ENCODE peak calls at places on chromosomes 6 and 20, in five cellular contexts. J, O, G, Q and Y are unnamed samples.

GRCh38 chr20:37081717-37082289 is 14.0 kb downstream of the RBL1 start:
- DNase-seq in J (peak; percentile 56), O (no peak), G (peak; percentile 38), Q (peak; percentile 33), Y (peak; percentile 51)

GRCh38 chr6:100116409-100117194 is 122.6 kb upstream of the MCHR2 start:
- DNase-seq in J (no peak), O (peak; percentile 60), G (no peak), Q (no peak), Y (no peak)

GRCh38 chr6:132445201-132445951 is 44.1 kb upstream of the MOXD1 start:
- DNase-seq in J (no peak), O (no peak), G (no peak), Q (no peak), Y (no peak)

GRCh38 chr6:139230421-139230840 is 61.4 kb downstream of the TXLNB start:
- DNase-seq in J (no peak), O (peak; percentile 75), G (no peak), Q (no peak), Y (no peak)

GRCh38 chr6:85464260-85464644 is 14.4 kb downstream of the NT5E start:
- DNase-seq in J (no peak), O (no peak), G (no peak), Q (no peak), Y (no peak)

GRCh38 chr6:14758421-14759043 is 487.3 kb upstream of the JARID2 start:
- DNase-seq in J (no peak), O (peak; percentile 32), G (no peak), Q (no peak), Y (no peak)

GRCh38 chr6:169807219-169807618 is 55.8 kb downstream of the ERMARD start:
- DNase-seq in J (no peak), O (no peak), G (no peak), Q (no peak), Y (no peak)

GRCh38 chr6:168674595-168674994 is 233.6 kb downstream of the SMOC2 start:
- DNase-seq in J (no peak), O (no peak), G (no peak), Q (no peak), Y (no peak)

GRCh38 chr6:66421570-66421969 is 714.5 kb upstream of the EYS start:
- DNase-seq in J (no peak), O (no peak), G (no peak), Q (no peak), Y (no peak)

GRCh38 chr20:36575066-36575743 is 1.8 kb downstream of the TGIF2 start:
- DNase-seq in J (no peak), O (peak; percentile 50), G (no peak), Q (no peak), Y (peak; percentile 17)

GRCh38 chr6:32854376-32855178 is 585 bp downstream of the PSMB9 start:
- DNase-seq in J (peak; percentile 57), O (no peak), G (peak; percentile 33), Q (peak; percentile 37), Y (peak; percentile 66)

GRCh38 chr6:170388113-170388512 is 81.6 kb downstream of the FAM120B start:
- DNase-seq in J (no peak), O (no peak), G (no peak), Q (no peak), Y (no peak)

GRCh38 chr6:150256618-150257272 is 112.1 kb upstream of the IYD start:
- DNase-seq in J (no peak), O (no peak), G (no peak), Q (no peak), Y (no peak)

GRCh38 chr6:41580690-41581089 is 34.5 kb downstream of the FOXP4 start:
- DNase-seq in J (no peak), O (no peak), G (no peak), Q (no peak), Y (no peak)

GRCh38 chr6:36727491-36728021 is 29.9 kb downstream of the RAB44 start:
- DNase-seq in J (no peak), O (peak; percentile 74), G (no peak), Q (no peak), Y (no peak)

GRCh38 chr6:97059473-97059872 is 134.9 kb downstream of the KLHL32 start:
- DNase-seq in J (no peak), O (peak; percentile 14), G (no peak), Q (no peak), Y (no peak)

GRCh38 chr6:34955447-34955846 is 66.4 kb downstream of the ANKS1A start:
- DNase-seq in J (no peak), O (no peak), G (no peak), Q (no peak), Y (no peak)

GRCh38 chr6:146543940-146544661 is 468 bp downstream of the RAB32 start:
- DNase-seq in J (no peak), O (no peak), G (no peak), Q (no peak), Y (no peak)

GRCh38 chr20:43534791-43535350 is 24.0 kb upstream of the SGK2 start:
- DNase-seq in J (no peak), O (no peak), G (no peak), Q (no peak), Y (no peak)

GRCh38 chr6:165663736-165664552 is 903 bp upstream of the PDE10A start:
- DNase-seq in J (no peak), O (no peak), G (no peak), Q (no peak), Y (no peak)

GRCh38 chr6:41442800-41443501 is 103.2 kb upstream of the FOXP4 start:
- DNase-seq in J (no peak), O (peak; percentile 77), G (no peak), Q (no peak), Y (no peak)